ENCODE peak calls at places on chromosomes 2 and 18, in four cellular contexts. B, M, J and L are unnamed samples.

GRCh38 chr18:10041180-10041579 is 127.4 kb downstream of the VAPA start:
- DNase-seq in J (peak), B (no peak), M (peak), L (no peak)

GRCh38 chr2:219399716-219400478 is 12.2 kb upstream of the DNPEP start:
- DNase-seq in M (no peak), B (no peak), J (no peak), L (no peak)

GRCh38 chr2:101442042-101442666 is 32.8 kb downstream of the RFX8 start:
- DNase-seq in B (peak), M (no peak), J (no peak), L (peak)

GRCh38 chr2:175880-176800 is 87.7 kb downstream of the SH3YL1 start:
- DNase-seq in J (no peak), B (no peak), M (no peak), L (no peak)

GRCh38 chr2:192161670-192162290 is 33.0 kb downstream of the TMEFF2 start:
- DNase-seq in M (no peak), B (no peak), J (no peak), L (no peak)

GRCh38 chr2:136901732-136902131 is 136.4 kb downstream of the THSD7B start:
- DNase-seq in J (no peak), B (no peak), M (no peak), L (no peak)

GRCh38 chr2:234427081-234428058 is 69.5 kb downstream of the ARL4C start:
- DNase-seq in B (peak), M (no peak), J (no peak), L (peak)

GRCh38 chr2:218367415-218368149 is 10.9 kb downstream of the CATIP start:
- DNase-seq in M (peak), B (no peak), J (peak), L (no peak)

GRCh38 chr2:229731916-229732315 is 17.6 kb upstream of the DNER start:
- DNase-seq in J (no peak), M (no peak), B (no peak), L (no peak)

GRCh38 chr2:24280645-24281044 is 79.7 kb downstream of the ITSN2 start:
- DNase-seq in J (no peak), M (no peak), B (no peak), L (no peak)
- H3K4me3 ChIP-seq in J (no peak), M (no peak), B (no peak), L (no peak)

DNA sequence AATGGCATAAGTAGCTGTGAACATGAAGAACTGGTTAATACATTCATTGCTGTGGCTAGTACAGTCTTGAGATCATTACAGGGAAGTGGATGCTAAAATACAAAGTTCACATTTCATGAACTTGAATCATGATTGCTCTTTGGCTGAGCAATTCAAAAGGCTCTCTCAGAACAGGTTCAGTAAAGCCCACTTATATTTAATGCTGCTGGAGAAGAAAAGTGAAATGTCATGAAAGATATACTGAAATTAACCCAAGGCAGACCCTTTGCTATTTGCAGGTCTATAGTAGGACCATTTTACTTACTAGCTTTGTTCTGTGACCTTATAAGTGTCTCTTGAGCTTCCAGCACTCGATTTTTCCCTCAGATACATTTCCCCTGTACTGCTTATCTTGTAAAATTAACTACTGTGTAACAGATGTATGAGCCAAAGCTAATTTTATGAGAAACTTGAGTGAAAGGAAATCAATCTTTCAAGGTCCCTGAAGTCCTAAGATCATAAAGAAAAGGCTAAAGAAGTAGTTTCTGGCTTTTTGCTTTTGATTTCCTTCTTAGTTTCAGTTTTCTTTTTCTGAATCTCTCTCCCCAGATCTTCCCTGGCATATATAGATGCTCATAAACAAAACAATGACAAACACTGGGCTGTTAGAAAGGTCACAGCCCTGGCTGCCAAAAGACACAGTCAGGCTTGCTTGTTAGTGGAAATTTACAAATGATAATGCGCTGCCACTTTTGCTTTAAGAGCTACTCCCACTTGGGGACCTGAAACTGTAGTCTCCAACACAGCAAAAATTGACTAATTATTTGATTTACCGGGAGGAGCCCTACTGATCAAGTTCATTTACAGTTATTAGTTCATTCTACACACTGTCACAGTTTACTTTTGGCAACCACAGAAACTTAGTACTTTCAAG is 132.7 kb upstream of the XPO1 start:
- DNase-seq in J (no peak), M (peak), B (peak), L (no peak)
- H3K4me3 ChIP-seq in J (peak), M (peak), B (no peak), L (no peak)

DNA sequence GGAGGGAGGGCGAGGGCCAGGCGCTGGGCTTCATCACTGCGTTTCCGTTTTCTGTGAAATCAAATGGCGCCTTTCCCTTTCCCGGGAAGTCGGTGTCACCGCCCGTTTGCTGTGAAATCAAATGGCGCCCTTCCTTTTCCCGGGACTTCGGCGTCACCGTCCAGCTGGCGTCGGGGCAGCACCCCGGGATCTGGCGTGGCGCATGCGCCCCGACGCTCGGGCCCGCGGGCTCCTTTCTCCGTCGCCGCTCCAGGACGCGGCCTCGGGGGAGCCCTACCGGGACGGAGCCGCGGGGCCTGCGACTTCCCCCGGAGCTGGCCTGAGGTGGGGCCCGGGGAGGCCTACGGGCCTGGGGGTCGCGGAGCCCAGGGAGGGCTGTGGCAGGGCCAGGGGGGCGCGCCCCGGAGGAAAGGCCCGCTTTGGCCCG is at the start of gene FAM228A:
- DNase-seq in B (no peak), J (no peak), M (no peak), L (no peak)
- H3K4me3 ChIP-seq in B (no peak), J (no peak), M (no peak), L (no peak)

GRCh38 chr18:62510744-62511143 is 12.1 kb upstream of the ZCCHC2 start:
- DNase-seq in M (no peak), J (no peak), B (no peak), L (no peak)

GRCh38 chr18:62509779-62510178 is 13.0 kb upstream of the ZCCHC2 start:
- DNase-seq in M (no peak), B (no peak), J (no peak), L (no peak)

GRCh38 chr18:62500966-62501591 is 21.7 kb upstream of the ZCCHC2 start:
- DNase-seq in M (no peak), B (no peak), J (no peak), L (no peak)

GRCh38 chr18:62505669-62506494 is 16.9 kb upstream of the ZCCHC2 start:
- DNase-seq in J (no peak), B (no peak), M (no peak), L (no peak)

GRCh38 chr18:62506495-62507143 is 16.2 kb upstream of the ZCCHC2 start:
- DNase-seq in B (no peak), J (no peak), M (no peak), L (no peak)
- H3K4me3 ChIP-seq in B (no peak), J (peak), M (peak), L (no peak)